ENCODE peak calls at places on chromosomes 4 and X, in eight cellular contexts. F is SK-N-SH, M is HCT116, S is GM23338, D is PC-3, W is neural progenitor cell, L is MM.1S, Y is GM23248. Q is an unnamed sample.

GRCh38 chrX:8284131-8284530 is 113.1 kb upstream of the VCX2 start:
- DNase-seq in W (no peak), S (no peak), F (no peak), D (peak; percentile 6), L (no peak), M (no peak), Y (no peak), Q (no peak)

GRCh38 chrX:38817004-38817703 is 15.9 kb downstream of the MID1IP1 start:
- DNase-seq in L (no peak), M (no peak), D (peak; percentile 53), Y (peak; percentile 24), F (no peak), W (no peak), S (peak; percentile 42), Q (no peak)

GRCh38 chr4:75696551-75696950 is 23.3 kb upstream of the G3BP2 start:
- DNase-seq in M (no peak), D (no peak), F (no peak), L (no peak), S (no peak), W (no peak), Y (no peak), Q (no peak)

GRCh38 chr4:81165853-81166430 is 49.1 kb downstream of the PRKG2 start:
- DNase-seq in Y (peak; percentile 76), S (no peak), F (no peak), W (no peak), L (no peak), D (no peak), M (no peak), Q (no peak)

GRCh38 chr4:52823478-52824092 is 38.5 kb upstream of the RASL11B start:
- DNase-seq in Y (peak; percentile 31), D (peak; percentile 96), W (no peak), L (no peak), S (no peak), F (no peak), M (peak; percentile 54), Q (no peak)

GRCh38 chr4:97911236-97911906 is 231.9 kb downstream of the STPG2 start:
- DNase-seq in S (peak; percentile 20), F (no peak), M (no peak), L (no peak), Y (no peak), D (no peak), W (peak; percentile 47), Q (no peak)

GRCh38 chr4:82677327-82677726 is 115.5 kb upstream of the TMEM150C start:
- DNase-seq in Y (no peak), D (peak; percentile 50), W (no peak), L (no peak), F (no peak), S (no peak), M (no peak), Q (no peak)

GRCh38 chr4:79049840-79050520 is 110.7 kb upstream of the PAQR3 start:
- DNase-seq in Y (peak; percentile 49), D (peak; percentile 8), M (no peak), S (peak; percentile 10), L (no peak), W (no peak), F (peak; percentile 24), Q (no peak)

GRCh38 chr4:38663021-38663800 is 788 bp upstream of the KLF3 start:
- DNase-seq in W (peak; percentile 87), Y (peak; percentile 60), F (no peak), L (no peak), M (no peak), D (no peak), S (peak; percentile 72), Q (peak; percentile 44)

GRCh38 chrX:26032141-26032917 is 105.8 kb upstream of the MAGEB18 start:
- DNase-seq in S (no peak), M (no peak), W (no peak), D (no peak), L (no peak), F (no peak), Y (no peak), Q (no peak)

GRCh38 chr4:78737020-78737419 is 39.1 kb upstream of the BMP2K start:
- DNase-seq in F (no peak), W (no peak), S (no peak), M (no peak), Y (no peak), D (no peak), L (no peak), Q (no peak)

GRCh38 chr4:37601527-37601926 is 84.6 kb downstream of the RELL1 start:
- DNase-seq in S (no peak), D (peak; percentile 64), Y (peak; percentile 74), F (no peak), L (no peak), W (no peak), M (no peak), Q (no peak)

GRCh38 chr4:32340591-32340990 is 1620.4 kb downstream of the PCDH7 start:
- DNase-seq in W (no peak), D (peak; percentile 31), F (no peak), M (no peak), Y (no peak), S (peak; percentile 17), L (no peak), Q (peak; percentile 4)

GRCh38 chrX:97102938-97103337 is 219.2 kb downstream of the RPA4 start:
- DNase-seq in M (no peak), W (no peak), Y (no peak), D (no peak), L (no peak), F (no peak), S (no peak), Q (peak; percentile 1)

GRCh38 chrX:112931478-112931877 is 90.8 kb upstream of the AMOT start:
- DNase-seq in W (no peak), F (no peak), M (no peak), Y (no peak), S (no peak), D (no peak), L (no peak), Q (no peak)

GRCh38 chrX:79601336-79602131 is 234.4 kb upstream of the ITM2A start:
- DNase-seq in S (peak; percentile 2), D (no peak), M (no peak), F (no peak), W (no peak), Y (no peak), L (no peak), Q (no peak)

GRCh38 chr4:145218251-145218650 is 37.9 kb upstream of the OTUD4 start:
- DNase-seq in M (no peak), F (no peak), L (peak; percentile 18), S (peak; percentile 34), W (no peak), Y (no peak), D (no peak), Q (peak; percentile 51)

GRCh38 chr4:173253561-173253960 is 80.6 kb downstream of the HMGB2 start:
- DNase-seq in Y (no peak), L (no peak), S (no peak), W (no peak), F (no peak), M (no peak), D (no peak), Q (no peak)

DNA sequence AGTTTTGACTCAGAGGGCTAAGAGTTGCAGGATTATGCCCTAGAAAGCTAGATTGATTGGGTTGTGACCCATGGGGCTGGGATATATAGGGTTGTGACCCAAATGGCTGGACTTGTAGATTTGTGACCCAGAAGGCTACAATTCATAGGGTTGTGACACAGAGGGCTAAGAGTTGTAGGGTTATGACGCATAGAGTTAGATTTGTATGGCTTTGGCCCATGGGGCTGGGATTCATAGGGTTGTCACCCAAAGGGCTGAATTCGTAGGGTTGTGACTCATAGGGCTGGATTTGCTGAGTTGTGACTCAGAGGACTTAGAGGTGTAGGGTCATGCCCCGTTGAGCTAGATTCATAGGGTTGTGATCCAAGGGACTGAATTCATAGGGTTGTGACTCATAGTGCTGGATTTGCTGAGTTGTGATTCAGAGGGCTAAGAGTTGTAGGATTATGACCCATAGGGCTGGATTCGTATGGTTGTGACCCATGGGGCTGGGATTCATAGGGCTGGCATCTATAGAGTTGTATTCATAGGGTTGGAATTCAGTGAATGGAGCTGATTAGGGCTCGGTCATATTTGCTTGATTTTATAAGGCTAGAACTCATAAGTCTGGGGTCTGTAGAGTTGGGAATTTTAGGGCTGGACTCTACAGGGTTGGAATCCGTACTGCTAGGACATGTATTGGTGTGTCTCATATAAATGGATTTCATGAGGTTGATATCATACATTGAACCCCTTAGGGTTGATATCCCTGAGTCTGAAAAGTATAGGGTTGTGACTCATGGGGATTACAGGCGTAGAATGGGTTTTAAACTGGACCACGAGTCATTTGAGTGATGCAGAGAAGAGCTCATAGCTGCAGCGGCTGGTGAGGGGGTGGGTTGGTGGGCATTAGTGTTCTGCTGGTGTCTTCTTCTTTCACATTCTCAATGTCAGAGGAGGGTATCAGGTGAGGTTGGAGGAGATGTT is 125.7 kb downstream of the CRLF2 start:
- DNase-seq in Y (no peak), W (no peak), M (peak; percentile 93), S (no peak), L (no peak), F (no peak), D (peak; percentile 57), Q (no peak)
- TF ChIP-seq EZH2phosphoT487 in Y (no peak), W (no peak), M (no peak), S (no peak), L (no peak), F (no peak), D (no peak), Q (no peak)

GRCh38 chr4:101833455-101833854 is 42.9 kb downstream of the BANK1 start:
- DNase-seq in F (no peak), Y (no peak), L (no peak), W (no peak), D (no peak), M (no peak), S (no peak), Q (no peak)
- H3K4me3 ChIP-seq in F (no peak overlapping the region), Y (no peak overlapping the region), L (no peak overlapping the region), W (no peak overlapping the region), D (no peak overlapping the region), M (no peak overlapping the region), S (no peak overlapping the region), Q (no peak overlapping the region)

DNA sequence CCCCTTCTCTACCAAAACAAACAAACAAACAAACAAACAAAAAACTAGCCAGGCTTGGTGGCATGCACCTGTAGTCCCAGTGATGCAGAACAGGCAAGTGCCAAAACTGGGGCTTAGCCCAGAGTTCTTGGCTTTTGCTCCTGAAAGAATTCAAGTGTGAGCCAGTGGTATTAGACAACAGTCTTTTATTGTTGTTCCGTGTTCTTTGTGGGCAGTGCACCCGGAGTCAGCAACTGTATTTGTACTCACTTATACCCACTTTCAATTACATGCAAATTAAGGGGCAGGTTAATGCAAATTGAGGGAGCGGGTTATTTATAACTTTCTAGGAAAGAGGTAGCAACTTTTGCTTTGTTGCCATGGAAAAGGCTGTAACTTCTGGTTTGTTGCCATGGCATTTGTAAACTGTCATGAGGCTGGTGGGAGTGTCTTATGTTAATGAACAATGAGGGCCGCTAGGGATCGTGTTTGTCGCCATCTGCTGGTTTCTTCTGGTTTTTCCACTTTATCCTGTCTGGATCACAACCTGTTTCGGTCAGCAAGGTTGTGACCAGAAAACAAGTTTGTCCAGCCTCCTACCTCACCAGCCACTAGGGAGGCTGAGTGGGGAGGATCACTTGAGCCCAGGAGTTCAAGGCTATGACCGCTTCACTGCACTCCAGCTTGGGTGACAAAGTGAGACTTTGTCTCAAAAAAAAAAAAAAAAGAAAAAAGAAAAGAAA is 88.8 kb upstream of the ESX1 start:
- DNase-seq in F (peak; percentile 30), S (peak; percentile 91), W (peak; percentile 62), M (peak; percentile 80), Y (peak; percentile 88), L (peak; percentile 65), D (peak; percentile 94), Q (peak; percentile 46)
- TF ChIP-seq EZH2phosphoT487 in F (no peak), S (no peak), W (no peak), M (no peak), Y (no peak), L (no peak), D (no peak), Q (no peak)

GRCh38 chrX:45077748-45078424 is 122.8 kb downstream of the DIPK2B start:
- DNase-seq in F (no peak), W (no peak), Y (no peak), M (no peak), S (no peak), L (peak; percentile 59), D (no peak), Q (no peak)

GRCh38 chrX:45083314-45083713 is 117.4 kb downstream of the DIPK2B start:
- DNase-seq in S (no peak), L (peak; percentile 44), F (no peak), Y (no peak), D (no peak), W (no peak), M (no peak), Q (no peak)
- H3K4me3 ChIP-seq in S (no peak overlapping the region), L (no peak overlapping the region), F (no peak overlapping the region), Y (no peak overlapping the region), D (no peak overlapping the region), W (no peak overlapping the region), M (no peak overlapping the region), Q (no peak overlapping the region)

Q was measured in OCI-LY7.